ENCODE peak calls at places on chromosomes 5 and 9, in eight cellular contexts. P is stomach; Z is adrenal gland; Q is ovary; B is right lobe of liver; G is CD4-positive, alpha-beta memory T cell; L is RWPE1; C is CD4-positive, CD25-positive, alpha-beta regulatory T cell. H is an unnamed sample.

GRCh38 chr9:69027355-69028097 is 8.0 kb upstream of the FXN start:
- DNase-seq in G (peak), L (peak), C (peak), B (no peak), Z (peak), P (no peak), Q (no peak), H (no peak)

GRCh38 chr5:37187465-37187977 is 61.7 kb downstream of the CPLANE1 start:
- DNase-seq in C (no peak), P (no peak), Z (no peak), B (no peak), G (no peak), L (no peak), Q (no peak), H (no peak)

GRCh38 chr5:172858511-172858989 is 24.5 kb downstream of the ERGIC1 start:
- DNase-seq in Z (no peak), G (no peak), L (no peak), C (no peak), B (peak), P (peak), Q (no peak), H (no peak)

GRCh38 chr9:96209407-96210031 is 92.5 kb downstream of the HSD17B3 start:
- DNase-seq in C (no peak), G (no peak), B (no peak), Z (peak), Q (no peak), P (no peak), L (peak), H (no peak)

GRCh38 chr5:146368137-146368536 is 29.5 kb downstream of the POU4F3 start:
- DNase-seq in L (no peak), C (no peak), Q (no peak), B (no peak), G (no peak), Z (no peak), P (no peak), H (no peak)

GRCh38 chr5:172857982-172858381 is 23.9 kb downstream of the ERGIC1 start:
- DNase-seq in C (no peak), B (peak), Z (no peak), G (no peak), Q (no peak), L (no peak), P (no peak), H (no peak)

GRCh38 chr5:80346055-80346454 is 26.3 kb downstream of the SPZ1 start:
- DNase-seq in L (peak), C (peak), Q (no peak), G (peak), Z (no peak), P (no peak), B (no peak), H (peak)

GRCh38 chr5:163894645-163895044 is 389.2 kb downstream of the MAT2B start:
- DNase-seq in Z (no peak), G (no peak), B (no peak), P (no peak), Q (no peak), C (no peak), L (peak), H (no peak)

GRCh38 chr5:59712836-59713487 is 180.6 kb downstream of the PDE4D start:
- DNase-seq in G (peak), Z (no peak), L (no peak), Q (no peak), B (no peak), P (no peak), C (no peak), H (no peak)

GRCh38 chr9:13832451-13832850 is 481.5 kb downstream of the NFIB start:
- DNase-seq in Z (no peak), P (no peak), C (no peak), B (no peak), Q (no peak), L (no peak), G (no peak), H (no peak)

GRCh38 chr5:179273074-179273435 is 72.2 kb downstream of the ADAMTS2 start:
- DNase-seq in G (no peak), C (no peak), B (peak), Z (no peak), Q (no peak), P (no peak), L (no peak), H (no peak)

GRCh38 chr5:57598097-57598496 is 115.5 kb upstream of the ACTBL2 start:
- DNase-seq in G (no peak), L (no peak), P (no peak), Q (no peak), C (no peak), B (no peak), Z (no peak), H (no peak)

GRCh38 chr5:59002162-59002825 is 419.4 kb downstream of the RAB3C start:
- DNase-seq in Q (no peak), B (no peak), P (no peak), C (no peak), Z (no peak), L (no peak), G (no peak), H (no peak)

GRCh38 chr9:134156564-134157377 is 7.6 kb downstream of the RNU6ATAC start:
- DNase-seq in Q (no peak), L (no peak), G (no peak), Z (no peak), C (no peak), P (no peak), B (no peak), H (no peak)

GRCh38 chr5:123428521-123429220 is 5.5 kb upstream of the CEP120 start:
- DNase-seq in Q (no peak), G (no peak), B (peak), Z (no peak), L (no peak), C (no peak), P (peak), H (no peak)

GRCh38 chr9:105132576-105132975 is 111.9 kb upstream of the SLC44A1 start:
- DNase-seq in P (no peak), Z (peak), C (no peak), G (no peak), L (no peak), Q (no peak), B (no peak), H (no peak)

GRCh38 chr9:35406183-35406959 is 83.5 kb upstream of the RUSC2 start:
- DNase-seq in B (no peak), C (no peak), Z (peak), P (peak), G (peak), Q (peak), L (peak), H (no peak)

GRCh38 chr9:130981761-130982147 is 27.2 kb upstream of the LAMC3 start:
- DNase-seq in P (no peak), L (no peak), Q (no peak), B (no peak), Z (no peak), C (no peak), G (no peak), H (no peak)

GRCh38 chr5:145984072-145984471 is 47.7 kb downstream of the SH3RF2 start:
- DNase-seq in C (no peak), L (no peak), Q (no peak), Z (no peak), G (no peak), B (no peak), P (no peak), H (no peak)

GRCh38 chr9:131982683-131983239 is 96.9 kb downstream of the MED27 start:
- DNase-seq in L (no peak), G (no peak), P (no peak), Z (no peak), Q (no peak), B (no peak), C (no peak), H (no peak)

GRCh38 chr9:14311940-14312572 is 1.9 kb downstream of the NFIB start:
- DNase-seq in G (no peak), C (no peak), P (no peak), Z (no peak), L (no peak), B (no peak), Q (no peak), H (no peak)

GRCh38 chr9:115213777-115214428 is 95.9 kb upstream of the TNC start:
- DNase-seq in P (no peak), Q (no peak), C (no peak), L (peak), G (no peak), B (no peak), Z (no peak), H (no peak)

DNA sequence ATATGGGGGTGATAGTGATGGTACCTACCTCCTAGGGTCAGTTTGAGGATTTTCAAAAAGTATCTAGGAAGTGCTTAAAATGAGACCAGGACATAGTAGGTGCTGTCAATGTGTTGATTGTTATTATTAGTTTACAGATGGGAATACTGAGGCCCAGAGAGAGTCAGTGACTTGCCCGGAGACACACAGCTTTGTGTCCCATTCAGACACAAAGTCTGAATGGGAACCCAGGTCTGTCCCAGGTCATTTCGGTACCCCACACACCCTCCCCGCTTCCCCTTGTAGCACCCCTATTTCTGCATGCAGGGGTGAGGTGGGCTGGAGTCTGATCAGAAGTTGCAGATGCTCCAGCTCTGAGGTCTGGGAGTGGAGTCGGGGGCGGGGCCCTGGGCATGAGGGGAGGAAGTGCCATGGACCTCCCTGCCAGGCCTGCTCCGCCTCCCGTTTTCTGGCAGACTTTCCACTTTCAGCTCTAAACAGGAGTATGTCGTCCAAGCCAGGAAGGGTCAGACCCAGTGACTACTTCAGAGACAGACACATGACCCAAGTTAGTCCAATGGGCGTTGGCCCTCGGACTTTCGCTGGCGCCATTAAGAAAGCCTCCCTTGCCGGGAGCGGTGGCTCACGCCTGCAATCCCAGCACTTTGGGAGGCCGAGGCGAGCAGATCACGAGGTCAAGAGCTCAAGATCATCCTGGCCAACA is 3.2 kb upstream of the DBN1 start:
- DNase-seq in Q (no peak), C (no peak), B (no peak), L (no peak), G (no peak), P (no peak), Z (peak), H (no peak)
- H3K27ac ChIP-seq in Q (peak), C (no peak), B (no peak), L (peak), G (no peak), P (peak), Z (no peak), H (no peak)

GRCh38 chr9:121692606-121693505 is 41.4 kb downstream of the DAB2IP start:
- DNase-seq in L (peak), Q (no peak), G (no peak), C (no peak), Z (peak), B (no peak), P (no peak), H (no peak)
- H3K27ac ChIP-seq in L (peak), Q (peak), G (no peak), C (no peak), Z (peak), B (no peak), P (peak), H (no peak)

GRCh38 chr9:4832786-4833579 is 40.2 kb downstream of the RCL1 start:
- DNase-seq in Q (no peak), B (no peak), C (no peak), G (no peak), P (no peak), Z (no peak), L (peak), H (no peak)
- H3K27ac ChIP-seq in Q (peak), B (no peak), C (no peak), G (no peak), P (no peak), Z (peak), L (peak), H (no peak)

DNA sequence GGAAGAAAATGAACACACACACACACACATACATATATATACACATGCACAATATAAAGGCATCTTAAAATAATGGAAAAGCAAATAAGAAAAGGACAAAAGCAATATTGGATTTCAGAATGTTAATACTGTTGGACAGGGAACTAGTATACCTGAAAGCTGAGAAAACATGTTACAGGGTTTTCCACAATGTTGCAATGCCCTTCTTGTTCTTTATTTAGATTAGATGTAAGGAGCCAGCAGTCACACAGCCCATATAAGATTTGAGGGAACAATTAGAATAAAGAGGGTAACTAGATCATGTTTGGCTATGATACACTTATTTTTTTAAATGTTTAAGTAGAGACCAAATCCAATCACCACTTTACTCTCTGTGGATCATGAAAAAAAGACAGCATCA is 61.7 kb downstream of the SH3TC2 start:
- DNase-seq in Z (no peak), L (no peak), G (no peak), C (no peak), Q (no peak), B (no peak), P (no peak), H (no peak)
- H3K27ac ChIP-seq in Z (no peak), L (no peak), G (no peak), C (no peak), Q (no peak), B (no peak), P (no peak), H (no peak)

DNA sequence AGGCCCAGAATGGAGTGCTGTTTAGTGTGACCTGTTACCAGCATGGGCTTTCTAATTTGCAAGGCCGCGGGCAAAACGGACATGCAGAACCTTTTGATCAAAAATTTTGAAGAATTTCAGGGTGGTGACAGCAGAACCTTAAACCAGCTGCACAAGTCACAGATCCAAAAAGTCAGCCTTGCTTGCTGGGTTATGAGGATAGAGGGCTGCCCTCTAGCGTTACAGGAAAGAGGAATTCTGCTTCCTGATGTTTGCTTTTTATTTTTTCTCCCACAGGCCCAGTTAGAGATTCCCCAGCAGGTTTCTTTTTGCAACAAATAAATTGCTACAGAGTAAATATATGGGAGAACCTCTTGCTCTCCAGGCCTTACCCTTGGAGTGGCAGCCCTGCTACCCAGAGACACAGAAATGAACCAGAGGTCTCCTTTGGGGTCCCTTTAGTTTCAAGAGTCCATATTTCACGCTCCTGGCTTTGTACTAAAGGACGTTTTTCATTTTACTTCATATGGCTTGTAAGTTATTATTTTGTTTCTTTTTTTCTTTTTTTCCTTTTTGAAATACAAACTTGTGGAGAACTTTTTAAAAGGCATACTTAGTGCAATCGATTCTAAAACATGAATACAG is 3.4 kb upstream of the ADCY2 start:
- DNase-seq in B (no peak), C (no peak), Q (no peak), P (no peak), L (no peak), Z (peak), G (no peak), H (no peak)
- H3K27ac ChIP-seq in B (no peak), C (no peak), Q (no peak), P (no peak), L (no peak), Z (no peak), G (no peak), H (no peak)

DNA sequence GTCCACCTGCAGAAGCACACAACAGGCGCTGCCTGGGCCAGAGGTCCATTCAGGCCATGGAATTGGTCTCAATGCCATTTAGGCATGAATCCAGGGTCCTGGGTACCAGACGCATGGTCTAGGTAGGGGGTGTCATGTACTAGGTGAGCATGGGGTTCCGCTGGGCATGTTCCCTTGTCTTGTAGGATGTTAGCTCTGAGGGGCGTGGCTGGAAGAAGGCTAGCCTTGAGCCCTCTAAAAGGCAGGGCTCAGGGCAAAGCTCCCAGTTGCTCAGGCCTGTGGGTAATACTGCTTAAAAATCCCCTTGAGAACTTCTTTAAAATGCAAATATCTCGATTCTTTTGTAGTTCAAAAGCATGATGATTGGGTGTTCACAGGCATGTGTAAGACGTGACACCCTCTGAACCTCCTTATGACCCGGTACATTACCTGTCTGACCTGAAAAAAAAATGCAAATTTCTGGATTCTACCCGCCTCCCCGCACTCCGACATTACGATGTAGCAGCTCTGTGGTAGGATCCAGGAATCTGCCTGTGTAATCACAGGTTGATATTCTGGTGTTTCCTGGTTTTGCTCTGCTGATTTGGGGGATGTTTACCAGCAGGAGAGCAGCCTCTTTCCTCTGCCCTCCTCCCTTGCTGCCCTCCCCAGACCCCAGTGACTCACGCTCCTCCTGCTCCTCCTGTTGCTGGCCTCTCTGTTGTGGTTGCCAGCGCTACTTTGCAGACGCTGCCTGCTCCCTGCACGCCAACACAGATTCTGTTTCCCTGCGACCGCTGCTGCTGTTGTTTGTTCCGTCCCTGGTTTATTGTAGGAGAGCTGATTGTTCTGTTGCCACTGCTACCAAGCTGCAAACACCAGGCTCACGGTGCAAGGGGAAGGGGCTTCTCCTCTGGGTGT is 5.7 kb downstream of the TMC1 start:
- DNase-seq in Z (peak), B (peak), P (peak), G (peak), L (peak), C (peak), Q (peak), H (peak)
- H3K27ac ChIP-seq in Z (peak), B (no peak), P (peak), G (peak), L (peak), C (peak), Q (peak), H (peak)

GRCh38 chr5:41334221-41334620 is 120.9 kb upstream of the C6 start:
- DNase-seq in G (no peak), C (no peak), Q (no peak), P (no peak), Z (no peak), L (no peak), B (no peak), H (no peak)
- H3K27ac ChIP-seq in G (no peak), C (no peak), Q (peak), P (no peak), Z (peak), L (no peak), B (no peak), H (no peak)

H was measured in CD4-positive, alpha-beta T cell.